ENCODE peak calls at places on chromosomes 11 and 22, in five cellular contexts. C is coronary artery, P is cardiac muscle cell, D is astrocyte of the cerebellum, L is epithelial cell of esophagus. Z is an unnamed sample.

GRCh38 chr22:42509548-42509947 is 10.0 kb downstream of the RRP7A start:
- DNase-seq in C (no peak), P (no peak), D (no peak), L (no peak), Z (no peak)

GRCh38 chr11:111352935-111353695 is 26.0 kb downstream of the POU2AF1 start:
- DNase-seq in C (no peak), P (no peak), D (no peak), L (no peak), Z (no peak)

GRCh38 chr22:44587004-44587793 is 89.2 kb upstream of the RTL6 start:
- DNase-seq in C (peak), P (no peak), D (peak), L (peak), Z (no peak)

GRCh38 chr11:110711776-110712642 is at the start of gene ARHGAP20:
- DNase-seq in C (peak), P (peak), D (no peak), L (peak), Z (no peak)

GRCh38 chr11:2825886-2826678 is 59.5 kb downstream of the CDKN1C start:
- DNase-seq in C (peak), P (no peak), D (peak), L (peak), Z (peak)

GRCh38 chr22:46450931-46451660 is 86.3 kb downstream of the CELSR1 start:
- DNase-seq in C (no peak), P (no peak), D (no peak), L (peak), Z (peak)

GRCh38 chr11:34051349-34052035 is at the start of gene CAPRIN1:
- DNase-seq in C (peak), P (peak), D (peak), L (peak), Z (peak)

GRCh38 chr22:44450503-44450902 is 47.5 kb downstream of the RTL6 start:
- DNase-seq in C (peak), P (no peak), D (no peak), L (no peak), Z (no peak)

GRCh38 chr11:6473481-6474422 is at the start of gene TRIM3:
- DNase-seq in C (peak), P (peak), D (peak), L (peak), Z (peak)

GRCh38 chr11:67179892-67180490 is 60.9 kb downstream of the KDM2A start:
- DNase-seq in C (no peak), P (no peak), D (no peak), L (no peak), Z (no peak)

GRCh38 chr11:78379039-78379670 is 38.5 kb downstream of the GAB2 start:
- DNase-seq in C (no peak), P (peak), D (no peak), L (no peak), Z (no peak)

GRCh38 chr11:35177370-35177769 is 38.4 kb downstream of the CD44 start:
- DNase-seq in C (no peak), P (peak), D (peak), L (no peak), Z (no peak)

GRCh38 chr11:21707116-21707769 is 485.6 kb upstream of the ANO5 start:
- DNase-seq in C (no peak), P (no peak), D (no peak), L (no peak), Z (no peak)

GRCh38 chr11:72932132-72932570 is 117.9 kb downstream of the ATG16L2 start:
- DNase-seq in C (no peak), P (no peak), D (peak), L (no peak), Z (peak)

GRCh38 chr11:130865772-130866114 is 50.5 kb downstream of the SNX19 start:
- DNase-seq in C (peak), P (peak), D (no peak), L (no peak), Z (no peak)

GRCh38 chr11:3745161-3745560 is 52.2 kb downstream of the NUP98 start:
- DNase-seq in C (no peak), P (no peak), D (no peak), L (peak), Z (no peak)

GRCh38 chr11:85685820-85686459 is at the start of gene CCDC89:
- DNase-seq in C (peak), P (peak), D (peak), L (peak), Z (no peak)

GRCh38 chr22:19959043-19959586 is 17.5 kb upstream of the TXNRD2 start:
- DNase-seq in C (no peak), P (peak), D (no peak), L (peak), Z (no peak)

GRCh38 chr11:125141686-125142535 is 22.6 kb upstream of the PKNOX2 start:
- DNase-seq in C (peak), P (peak), D (no peak), L (peak), Z (peak)

GRCh38 chr11:76781861-76782500 is 1.2 kb upstream of the TSKU start:
- DNase-seq in C (no peak), P (no peak), D (no peak), L (peak), Z (peak)

GRCh38 chr11:94010136-94010535 is 11.0 kb upstream of the HEPHL1 start:
- DNase-seq in C (no peak), P (no peak), D (no peak), L (peak), Z (no peak)

GRCh38 chr11:34063061-34063795 is 11.7 kb downstream of the CAPRIN1 start:
- DNase-seq in C (no peak), P (no peak), D (no peak), L (no peak), Z (no peak)

GRCh38 chr22:46106279-46107022 is 43.9 kb upstream of the PPARA start:
- DNase-seq in C (no peak), P (no peak), D (no peak), L (no peak), Z (no peak)

GRCh38 chr11:95849087-95849825 is 59.0 kb downstream of the CEP57 start:
- DNase-seq in C (no peak), P (peak), D (peak), L (peak), Z (peak)

GRCh38 chr11:28877366-28877765 is 769.2 kb downstream of the METTL15 start:
- DNase-seq in C (no peak), P (no peak), D (no peak), L (peak), Z (no peak)

GRCh38 chr11:102664001-102664752 is 39.0 kb upstream of the MMP20 start:
- DNase-seq in C (no peak), P (no peak), D (no peak), L (no peak), Z (no peak)

GRCh38 chr22:48558606-48559402 is 1268.9 kb downstream of the BRD1 start:
- DNase-seq in C (no peak), P (no peak), D (no peak), L (no peak), Z (no peak)

GRCh38 chr22:46848227-46848626 is 85.8 kb downstream of the TBC1D22A start:
- DNase-seq in C (no peak), P (no peak), D (no peak), L (peak), Z (no peak)

GRCh38 chr22:37521236-37521739 is 2.1 kb upstream of the CARD10 start:
- DNase-seq in C (no peak), P (no peak), D (no peak), L (no peak), Z (no peak)

GRCh38 chr11:124763156-124763947 is 1.3 kb upstream of the ESAM start:
- DNase-seq in C (peak), P (peak), D (peak), L (peak), Z (peak)

GRCh38 chr22:34437140-34437539 is 516.9 kb upstream of the LARGE1 start:
- DNase-seq in C (no peak), P (no peak), D (no peak), L (no peak), Z (no peak)

GRCh38 chr11:30196400-30197206 is 34.2 kb upstream of the FSHB start:
- DNase-seq in C (no peak), P (peak), D (peak), L (peak), Z (peak)

GRCh38 chr22:50027639-50028537 is 15.3 kb upstream of the IL17REL start:
- DNase-seq in C (peak), P (no peak), D (no peak), L (peak), Z (peak)

GRCh38 chr22:50032109-50032871 is 19.7 kb upstream of the IL17REL start:
- DNase-seq in C (peak), P (no peak), D (no peak), L (no peak), Z (no peak)

GRCh38 chr22:50032941-50033601 is 20.5 kb upstream of the IL17REL start:
- DNase-seq in C (no peak), P (no peak), D (no peak), L (no peak), Z (no peak)

GRCh38 chr22:50031189-50032091 is 18.9 kb upstream of the IL17REL start:
- DNase-seq in C (peak), P (no peak), D (no peak), L (no peak), Z (no peak)

DNA sequence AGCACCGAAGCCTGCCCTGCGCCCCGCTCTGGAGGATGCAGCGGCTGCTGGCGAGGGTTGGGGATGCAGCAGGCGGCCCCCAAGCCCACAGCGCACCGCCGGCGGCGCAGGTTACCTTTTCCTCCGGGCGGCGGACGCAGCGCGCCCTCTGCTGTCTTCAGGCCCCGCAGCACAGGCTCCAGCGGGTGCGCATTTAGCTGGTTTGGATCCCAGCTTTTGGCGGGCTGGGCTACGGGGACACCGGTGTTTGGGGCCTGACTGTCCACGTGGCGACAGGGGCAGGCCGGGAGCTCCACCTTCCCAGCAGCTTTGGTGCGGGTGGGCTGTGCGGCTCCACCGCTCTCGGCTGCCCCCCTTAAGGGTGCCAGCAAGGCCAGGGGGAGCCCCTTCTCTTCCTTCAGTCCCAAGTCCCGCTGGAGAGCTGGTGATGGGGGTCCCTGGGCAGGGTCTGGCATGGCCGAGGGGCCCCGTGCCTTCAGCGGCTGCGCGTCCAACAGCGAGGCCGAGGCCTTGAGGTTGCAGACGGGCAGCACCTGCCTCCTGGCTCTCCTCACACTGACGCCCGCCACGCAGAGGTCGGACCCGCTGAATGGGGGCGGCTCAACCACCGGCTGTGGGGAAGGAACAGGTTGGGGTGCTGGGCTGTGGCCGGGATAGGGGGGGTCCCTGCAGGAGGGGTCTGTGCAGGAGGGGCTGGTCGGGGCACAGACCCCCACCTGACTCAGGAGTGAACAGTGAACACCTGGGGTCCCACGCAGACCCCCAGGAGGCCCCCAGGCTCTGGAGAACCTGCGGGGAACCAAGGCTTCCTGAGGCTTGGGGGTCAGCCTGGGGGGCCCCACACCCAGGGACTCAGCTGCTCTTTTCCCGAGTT is 18.0 kb upstream of the IL17REL start:
- DNase-seq in C (peak), P (peak), D (peak), L (peak), Z (peak)
- TF ChIP-seq CTCF in C (peak), P (peak), D (peak), L (peak), Z (peak)

DNA sequence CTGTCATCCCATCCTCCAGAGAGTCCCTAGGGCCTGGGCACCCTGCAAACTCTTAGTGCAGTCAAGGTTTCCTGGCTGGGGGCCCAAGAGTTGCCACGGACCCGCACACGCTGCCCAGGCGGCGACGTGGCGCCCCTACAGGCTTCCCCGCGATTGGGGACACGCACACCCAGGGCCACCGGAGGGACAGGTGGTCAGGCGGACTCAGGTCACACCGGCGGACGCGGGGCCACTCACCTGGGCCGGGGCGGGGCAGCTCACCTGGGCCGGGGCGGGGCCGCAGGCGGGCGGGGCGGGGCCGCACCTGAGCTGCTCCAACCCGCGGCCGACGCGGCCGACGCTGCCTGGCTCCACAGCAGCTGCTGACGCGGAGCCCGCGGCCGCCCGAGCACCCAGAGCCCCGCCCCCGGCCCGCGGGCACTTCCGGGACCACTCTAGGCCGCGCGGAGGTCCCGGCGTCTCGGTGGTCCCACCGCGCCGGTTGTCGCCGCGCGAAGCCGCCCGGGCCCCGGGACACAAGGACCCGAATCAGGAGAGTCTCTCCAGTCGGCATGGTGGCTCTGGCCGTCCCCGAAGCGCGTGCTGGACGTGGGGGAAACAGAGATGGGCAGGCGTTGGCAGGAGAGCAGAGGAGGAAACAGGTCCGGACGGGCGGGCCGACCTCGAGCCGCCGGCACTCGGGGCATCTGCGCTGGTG is at the start of gene ZNF70:
- DNase-seq in C (peak), P (peak), D (peak), L (peak), Z (peak)
- TF ChIP-seq CTCF in C (no peak), P (peak), D (peak), L (no peak), Z (no peak)

GRCh38 chr11:12126352-12127019 is 16.1 kb downstream of the MICAL2 start:
- DNase-seq in C (no peak), P (no peak), D (no peak), L (peak), Z (peak)
- TF ChIP-seq CTCF in C (no peak), P (peak), D (no peak), L (peak), Z (no peak)

GRCh38 chr22:22103078-22103593 is 120.5 kb upstream of the TOP3B start:
- DNase-seq in C (no peak), P (no peak), D (no peak), L (no peak), Z (peak)
- TF ChIP-seq CTCF in C (no peak), P (peak), D (peak), L (peak), Z (peak)

GRCh38 chr22:31105282-31105929 is 2.0 kb downstream of the SELENOM start:
- DNase-seq in C (peak), P (no peak), D (no peak), L (peak), Z (no peak)

GRCh38 chr22:31107206-31108118 is at the start of gene SELENOM:
- DNase-seq in C (peak), P (peak), D (peak), L (peak), Z (peak)

GRCh38 chr22:31104869-31105268 is 2.5 kb downstream of the SELENOM start:
- DNase-seq in C (no peak), P (no peak), D (no peak), L (peak), Z (no peak)

GRCh38 chr22:31106651-31107205 is 640 bp downstream of the SELENOM start:
- DNase-seq in C (peak), P (no peak), D (no peak), L (peak), Z (peak)

DNA sequence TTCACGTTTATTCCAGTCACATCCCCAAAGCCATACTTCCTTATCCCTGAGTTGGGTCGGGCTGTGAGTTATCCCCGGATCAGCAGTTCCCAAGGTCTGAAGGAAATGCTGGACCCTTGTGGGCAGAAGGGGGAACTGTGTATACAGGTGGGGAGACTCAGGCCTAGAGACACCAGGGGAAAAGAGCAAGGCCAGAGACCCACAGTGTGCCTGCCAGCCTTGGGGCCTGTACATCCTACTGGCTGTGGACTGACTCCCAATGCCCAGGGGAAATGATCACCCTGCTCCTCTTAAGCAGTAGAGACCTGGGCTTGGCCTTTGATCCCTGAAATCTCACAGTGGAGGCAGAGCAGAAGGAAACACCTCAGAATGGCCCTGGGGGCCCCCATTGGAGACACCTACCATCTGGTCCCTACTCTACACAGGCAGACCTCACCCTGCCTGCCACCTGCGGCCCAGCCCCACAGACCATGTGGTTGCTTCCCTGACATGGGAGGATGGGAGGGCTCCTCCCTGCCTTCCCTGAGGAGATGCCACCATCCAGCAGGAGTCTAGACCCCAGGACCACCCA is 1.3 kb downstream of the SELENOM start:
- DNase-seq in C (peak), P (no peak), D (no peak), L (no peak), Z (no peak)
- TF ChIP-seq CTCF in C (no peak), P (peak), D (peak), L (peak), Z (no peak)